ENCODE peak calls at places on chromosomes 12 and 14, in five cellular contexts. One of them, this sample, is unnamed.
A peak's percentile ranks its signal among the peaks of the same experiment; 100 is the strongest.

GRCh38 chr12:57299514-57300016 is 48.6 kb upstream of the STAC3 start:
- DNase-seq in choroid plexus epithelial cell: peak; percentile 56
- DNase-seq in GM13976: no peak
- DNase-seq in HCT116: no peak
- DNase-seq in activated CD4-positive, CD25-positive, alpha-beta regulatory T cell treated with anti-CD3 and anti-CD28 coated beads, Interleukin-2, amount 50 U/mL, for 72 hours: no peak
- DNase-seq in this sample: no peak

GRCh38 chr12:91982946-91983345 is 162.7 kb downstream of the BTG1 start:
- DNase-seq in choroid plexus epithelial cell: no peak
- DNase-seq in GM13976: no peak
- DNase-seq in HCT116: no peak
- DNase-seq in activated CD4-positive, CD25-positive, alpha-beta regulatory T cell treated with anti-CD3 and anti-CD28 coated beads, Interleukin-2, amount 50 U/mL, for 72 hours: no peak
- DNase-seq in this sample: no peak

GRCh38 chr14:33986804-33987203 is 35.9 kb upstream of the EGLN3 start:
- DNase-seq in choroid plexus epithelial cell: peak; percentile 89
- DNase-seq in GM13976: no peak
- DNase-seq in HCT116: peak; percentile 32
- DNase-seq in activated CD4-positive, CD25-positive, alpha-beta regulatory T cell treated with anti-CD3 and anti-CD28 coated beads, Interleukin-2, amount 50 U/mL, for 72 hours: no peak
- DNase-seq in this sample: no peak

GRCh38 chr12:108765289-108765764 is 34.0 kb upstream of the CORO1C start:
- DNase-seq in choroid plexus epithelial cell: no peak
- DNase-seq in GM13976: no peak
- DNase-seq in HCT116: no peak
- DNase-seq in activated CD4-positive, CD25-positive, alpha-beta regulatory T cell treated with anti-CD3 and anti-CD28 coated beads, Interleukin-2, amount 50 U/mL, for 72 hours: no peak
- DNase-seq in this sample: no peak

GRCh38 chr14:98580131-98580678 is 691.8 kb downstream of the BCL11B start:
- DNase-seq in choroid plexus epithelial cell: no peak
- DNase-seq in GM13976: no peak
- DNase-seq in HCT116: no peak
- DNase-seq in activated CD4-positive, CD25-positive, alpha-beta regulatory T cell treated with anti-CD3 and anti-CD28 coated beads, Interleukin-2, amount 50 U/mL, for 72 hours: no peak
- DNase-seq in this sample: no peak

GRCh38 chr12:5441497-5442236 is 9.8 kb downstream of the NTF3 start:
- DNase-seq in choroid plexus epithelial cell: no peak
- DNase-seq in GM13976: no peak
- DNase-seq in HCT116: no peak
- DNase-seq in activated CD4-positive, CD25-positive, alpha-beta regulatory T cell treated with anti-CD3 and anti-CD28 coated beads, Interleukin-2, amount 50 U/mL, for 72 hours: no peak
- DNase-seq in this sample: no peak

GRCh38 chr14:40983604-40984003 is 623.1 kb upstream of the LRFN5 start:
- DNase-seq in choroid plexus epithelial cell: peak; percentile 13
- DNase-seq in GM13976: no peak
- DNase-seq in HCT116: no peak
- DNase-seq in activated CD4-positive, CD25-positive, alpha-beta regulatory T cell treated with anti-CD3 and anti-CD28 coated beads, Interleukin-2, amount 50 U/mL, for 72 hours: no peak
- DNase-seq in this sample: no peak

GRCh38 chr12:65510584-65511050 is 232.1 kb downstream of the MSRB3 start:
- DNase-seq in choroid plexus epithelial cell: peak; percentile 46
- DNase-seq in GM13976: no peak
- DNase-seq in HCT116: peak; percentile 84
- DNase-seq in activated CD4-positive, CD25-positive, alpha-beta regulatory T cell treated with anti-CD3 and anti-CD28 coated beads, Interleukin-2, amount 50 U/mL, for 72 hours: no peak
- DNase-seq in this sample: no peak

GRCh38 chr14:54584097-54584496 is 17.2 kb downstream of the SAMD4A start:
- DNase-seq in choroid plexus epithelial cell: no peak
- DNase-seq in GM13976: no peak
- DNase-seq in HCT116: no peak
- DNase-seq in activated CD4-positive, CD25-positive, alpha-beta regulatory T cell treated with anti-CD3 and anti-CD28 coated beads, Interleukin-2, amount 50 U/mL, for 72 hours: no peak
- DNase-seq in this sample: no peak

GRCh38 chr14:25050494-25051170 is 685 bp upstream of the STXBP6 start:
- DNase-seq in choroid plexus epithelial cell: peak; percentile 66
- DNase-seq in GM13976: no peak
- DNase-seq in HCT116: no peak
- DNase-seq in activated CD4-positive, CD25-positive, alpha-beta regulatory T cell treated with anti-CD3 and anti-CD28 coated beads, Interleukin-2, amount 50 U/mL, for 72 hours: no peak
- DNase-seq in this sample: no peak

GRCh38 chr12:88562846-88563582 is 17.3 kb downstream of the KITLG start:
- DNase-seq in choroid plexus epithelial cell: peak; percentile 37
- DNase-seq in GM13976: no peak
- DNase-seq in HCT116: no peak
- DNase-seq in activated CD4-positive, CD25-positive, alpha-beta regulatory T cell treated with anti-CD3 and anti-CD28 coated beads, Interleukin-2, amount 50 U/mL, for 72 hours: no peak
- DNase-seq in this sample: no peak

GRCh38 chr14:65214741-65215140 is 112.4 kb upstream of the MAX start:
- DNase-seq in choroid plexus epithelial cell: no peak
- DNase-seq in GM13976: no peak
- DNase-seq in HCT116: no peak
- DNase-seq in activated CD4-positive, CD25-positive, alpha-beta regulatory T cell treated with anti-CD3 and anti-CD28 coated beads, Interleukin-2, amount 50 U/mL, for 72 hours: no peak
- DNase-seq in this sample: no peak

GRCh38 chr12:15157200-15157599 is 64.0 kb downstream of the RERG start:
- DNase-seq in choroid plexus epithelial cell: no peak
- DNase-seq in GM13976: no peak
- DNase-seq in HCT116: no peak
- DNase-seq in activated CD4-positive, CD25-positive, alpha-beta regulatory T cell treated with anti-CD3 and anti-CD28 coated beads, Interleukin-2, amount 50 U/mL, for 72 hours: no peak
- DNase-seq in this sample: no peak

GRCh38 chr12:20404576-20405346 is 36.4 kb downstream of the PDE3A start:
- DNase-seq in choroid plexus epithelial cell: peak; percentile 64
- DNase-seq in GM13976: no peak
- DNase-seq in HCT116: no peak
- DNase-seq in activated CD4-positive, CD25-positive, alpha-beta regulatory T cell treated with anti-CD3 and anti-CD28 coated beads, Interleukin-2, amount 50 U/mL, for 72 hours: no peak
- DNase-seq in this sample: no peak

GRCh38 chr12:93107514-93107942 is 178.4 kb upstream of the EEA1 start:
- DNase-seq in choroid plexus epithelial cell: peak; percentile 68
- DNase-seq in GM13976: no peak
- DNase-seq in HCT116: no peak
- DNase-seq in activated CD4-positive, CD25-positive, alpha-beta regulatory T cell treated with anti-CD3 and anti-CD28 coated beads, Interleukin-2, amount 50 U/mL, for 72 hours: no peak
- DNase-seq in this sample: no peak